ENCODE peak calls at places on chromosomes 16 and 17, in six cellular contexts. One of them, this sample, is unnamed.

GRCh38 chr16:55053071-55053415 is 122.4 kb downstream of the IRX5 start:
- DNase-seq in RCC 7860: no peak
- DNase-seq in mesothelial cell of epicardium: no peak
- DNase-seq in body of pancreas: no peak
- DNase-seq in SHP77: no peak
- DNase-seq in K562: no peak
- DNase-seq in this sample: no peak

GRCh38 chr17:72726936-72727335 is 365.6 kb downstream of the SLC39A11 start:
- DNase-seq in RCC 7860: peak; percentile 43
- DNase-seq in mesothelial cell of epicardium: no peak
- DNase-seq in body of pancreas: no peak
- DNase-seq in K562: no peak
- DNase-seq in SHP77: peak; percentile 36
- DNase-seq in this sample: peak; percentile 7

GRCh38 chr17:79988163-79988971 is 47.3 kb downstream of the TBC1D16 start:
- DNase-seq in body of pancreas: no peak
- DNase-seq in mesothelial cell of epicardium: no peak
- DNase-seq in SHP77: peak; percentile 60
- DNase-seq in RCC 7860: peak; percentile 21
- DNase-seq in K562: no peak
- DNase-seq in this sample: no peak

GRCh38 chr17:79500738-79501533 is 109.9 kb downstream of the RBFOX3 start:
- DNase-seq in mesothelial cell of epicardium: no peak
- DNase-seq in SHP77: no peak
- DNase-seq in RCC 7860: no peak
- DNase-seq in K562: peak; percentile 28
- DNase-seq in body of pancreas: no peak
- DNase-seq in this sample: no peak

GRCh38 chr16:57279780-57280638 is 4.5 kb downstream of the PLLP start:
- DNase-seq in RCC 7860: no peak
- DNase-seq in K562: no peak
- DNase-seq in mesothelial cell of epicardium: no peak
- DNase-seq in SHP77: no peak
- DNase-seq in body of pancreas: no peak
- DNase-seq in this sample: no peak

GRCh38 chr17:7219812-7220592 is at the start of the genes ACADVL and DLG4:
- DNase-seq in body of pancreas: peak; percentile 89
- DNase-seq in K562: peak; percentile 76
- DNase-seq in RCC 7860: peak; percentile 68
- DNase-seq in mesothelial cell of epicardium: peak; percentile 77
- DNase-seq in SHP77: peak; percentile 89
- DNase-seq in this sample: peak; percentile 77

GRCh38 chr17:47831934-47832327 is 461 bp downstream of the LRRC46 start:
- DNase-seq in mesothelial cell of epicardium: no peak
- DNase-seq in RCC 7860: no peak
- DNase-seq in body of pancreas: no peak
- DNase-seq in SHP77: no peak
- DNase-seq in K562: no peak
- DNase-seq in this sample: no peak

GRCh38 chr16:48075398-48075797 is 80.4 kb downstream of the ABCC12 start:
- DNase-seq in body of pancreas: no peak
- DNase-seq in RCC 7860: no peak
- DNase-seq in mesothelial cell of epicardium: no peak
- DNase-seq in K562: no peak
- DNase-seq in SHP77: no peak
- DNase-seq in this sample: no peak

GRCh38 chr16:71467810-71468209 is 5.8 kb upstream of the ZNF23 start:
- DNase-seq in K562: peak; percentile 84
- DNase-seq in SHP77: no peak
- DNase-seq in body of pancreas: peak; percentile 19
- DNase-seq in RCC 7860: no peak
- DNase-seq in mesothelial cell of epicardium: peak; percentile 73
- DNase-seq in this sample: peak; percentile 25

GRCh38 chr17:1532836-1533602 is 16.6 kb upstream of the INPP5K start:
- DNase-seq in SHP77: peak; percentile 33
- DNase-seq in K562: peak; percentile 35
- DNase-seq in RCC 7860: no peak
- DNase-seq in body of pancreas: no peak
- DNase-seq in mesothelial cell of epicardium: no peak
- DNase-seq in this sample: peak; percentile 27

GRCh38 chr16:3654249-3654991 is at the start of gene DNASE1:
- DNase-seq in SHP77: peak; percentile 45
- DNase-seq in mesothelial cell of epicardium: no peak
- DNase-seq in K562: peak; percentile 84
- DNase-seq in body of pancreas: peak; percentile 79
- DNase-seq in RCC 7860: peak; percentile 39
- DNase-seq in this sample: peak; percentile 25

GRCh38 chr17:2899911-2900310 is 103.7 kb downstream of the RAP1GAP2 start:
- DNase-seq in K562: no peak
- DNase-seq in body of pancreas: peak; percentile 74
- DNase-seq in SHP77: no peak
- DNase-seq in mesothelial cell of epicardium: no peak
- DNase-seq in RCC 7860: no peak
- DNase-seq in this sample: no peak

GRCh38 chr17:35051579-35052239 is 11.8 kb downstream of the RFFL start:
- DNase-seq in mesothelial cell of epicardium: no peak
- DNase-seq in SHP77: no peak
- DNase-seq in RCC 7860: no peak
- DNase-seq in body of pancreas: no peak
- DNase-seq in K562: no peak
- DNase-seq in this sample: no peak

GRCh38 chr16:87576191-87576590 is 26.1 kb upstream of the JPH3 start:
- DNase-seq in K562: no peak
- DNase-seq in body of pancreas: no peak
- DNase-seq in RCC 7860: no peak
- DNase-seq in mesothelial cell of epicardium: no peak
- DNase-seq in SHP77: no peak
- DNase-seq in this sample: no peak

GRCh38 chr17:50203589-50204345 is 2.3 kb upstream of the COL1A1 start:
- DNase-seq in K562: no peak
- DNase-seq in RCC 7860: no peak
- DNase-seq in mesothelial cell of epicardium: no peak
- DNase-seq in SHP77: no peak
- DNase-seq in body of pancreas: no peak
- DNase-seq in this sample: no peak

GRCh38 chr17:3794890-3795757 is 5.9 kb downstream of the ITGAE start:
- DNase-seq in body of pancreas: no peak
- DNase-seq in SHP77: no peak
- DNase-seq in RCC 7860: peak; percentile 97
- DNase-seq in K562: no peak
- DNase-seq in mesothelial cell of epicardium: no peak
- DNase-seq in this sample: peak; percentile 30

GRCh38 chr17:41910701-41911391 is 7.9 kb downstream of the ACLY start:
- DNase-seq in RCC 7860: peak; percentile 99
- DNase-seq in body of pancreas: no peak
- DNase-seq in mesothelial cell of epicardium: no peak
- DNase-seq in SHP77: no peak
- DNase-seq in K562: no peak
- DNase-seq in this sample: no peak

GRCh38 chr16:56866955-56867830 is 2.2 kb downstream of the SLC12A3 start:
- DNase-seq in mesothelial cell of epicardium: no peak
- DNase-seq in RCC 7860: peak; percentile 25
- DNase-seq in body of pancreas: peak; percentile 64
- DNase-seq in K562: peak; percentile 44
- DNase-seq in SHP77: peak; percentile 44
- DNase-seq in this sample: no peak

GRCh38 chr17:18889658-18890057 is 31.7 kb downstream of the PRPSAP2 start:
- DNase-seq in RCC 7860: no peak
- DNase-seq in mesothelial cell of epicardium: no peak
- DNase-seq in body of pancreas: no peak
- DNase-seq in K562: no peak
- DNase-seq in SHP77: no peak
- DNase-seq in this sample: no peak

GRCh38 chr17:28982191-28982793 is 23.5 kb downstream of the SEZ6 start:
- DNase-seq in RCC 7860: no peak
- DNase-seq in mesothelial cell of epicardium: no peak
- DNase-seq in SHP77: no peak
- DNase-seq in body of pancreas: no peak
- DNase-seq in K562: no peak
- DNase-seq in this sample: peak; percentile 31

GRCh38 chr17:15381707-15382106 is 40.3 kb upstream of the TEKT3 start:
- DNase-seq in body of pancreas: no peak
- DNase-seq in SHP77: no peak
- DNase-seq in mesothelial cell of epicardium: no peak
- DNase-seq in RCC 7860: no peak
- DNase-seq in K562: no peak
- DNase-seq in this sample: no peak

GRCh38 chr16:25291580-25291979 is 33.9 kb upstream of the ZKSCAN2 start:
- DNase-seq in RCC 7860: no peak
- DNase-seq in SHP77: no peak
- DNase-seq in mesothelial cell of epicardium: no peak
- DNase-seq in body of pancreas: no peak
- DNase-seq in K562: no peak
- DNase-seq in this sample: no peak

GRCh38 chr17:1693339-1693738 is 8.7 kb upstream of the PRPF8 start:
- DNase-seq in K562: no peak
- DNase-seq in SHP77: no peak
- DNase-seq in mesothelial cell of epicardium: no peak
- DNase-seq in RCC 7860: no peak
- DNase-seq in body of pancreas: no peak
- DNase-seq in this sample: no peak

GRCh38 chr16:5059386-5060072 is 6.2 kb downstream of the C16orf89 start:
- DNase-seq in mesothelial cell of epicardium: no peak
- DNase-seq in SHP77: no peak
- DNase-seq in K562: no peak
- DNase-seq in body of pancreas: no peak
- DNase-seq in RCC 7860: no peak
- DNase-seq in this sample: no peak

GRCh38 chr17:11610999-11611566 is 12.8 kb downstream of the DNAH9 start:
- DNase-seq in SHP77: no peak
- DNase-seq in RCC 7860: no peak
- DNase-seq in body of pancreas: no peak
- DNase-seq in K562: no peak
- DNase-seq in mesothelial cell of epicardium: no peak
- DNase-seq in this sample: no peak

GRCh38 chr17:49585422-49586027 is 9.9 kb downstream of the NXPH3 start:
- DNase-seq in RCC 7860: no peak
- DNase-seq in mesothelial cell of epicardium: no peak
- DNase-seq in K562: peak; percentile 48
- DNase-seq in SHP77: no peak
- DNase-seq in body of pancreas: no peak
- DNase-seq in this sample: no peak

GRCh38 chr17:67003231-67003630 is 38.7 kb downstream of the CACNG4 start:
- DNase-seq in mesothelial cell of epicardium: no peak
- DNase-seq in body of pancreas: no peak
- DNase-seq in SHP77: no peak
- DNase-seq in RCC 7860: no peak
- DNase-seq in K562: peak; percentile 31
- DNase-seq in this sample: no peak

GRCh38 chr16:13307255-13307654 is 405.9 kb downstream of the SHISA9 start:
- DNase-seq in mesothelial cell of epicardium: no peak
- DNase-seq in SHP77: no peak
- DNase-seq in RCC 7860: peak; percentile 100
- DNase-seq in body of pancreas: no peak
- DNase-seq in K562: no peak
- DNase-seq in this sample: no peak

GRCh38 chr17:48570325-48571023 is 7.7 kb downstream of the HOXB4 start:
- DNase-seq in body of pancreas: no peak
- DNase-seq in SHP77: no peak
- DNase-seq in RCC 7860: no peak
- DNase-seq in K562: peak; percentile 65
- DNase-seq in mesothelial cell of epicardium: no peak
- DNase-seq in this sample: no peak

GRCh38 chr16:3576211-3576610 is 992 bp downstream of the NLRC3 start:
- DNase-seq in mesothelial cell of epicardium: no peak
- DNase-seq in K562: no peak
- DNase-seq in RCC 7860: no peak
- DNase-seq in body of pancreas: no peak
- DNase-seq in SHP77: no peak
- DNase-seq in this sample: no peak

GRCh38 chr17:82468692-82469091 is 10.2 kb downstream of the NARF start:
- DNase-seq in K562: no peak
- DNase-seq in mesothelial cell of epicardium: no peak
- DNase-seq in RCC 7860: no peak
- DNase-seq in body of pancreas: no peak
- DNase-seq in SHP77: no peak
- DNase-seq in this sample: no peak

GRCh38 chr17:54180919-54181318 is 358.2 kb downstream of the KIF2B start:
- DNase-seq in SHP77: no peak
- DNase-seq in mesothelial cell of epicardium: no peak
- DNase-seq in body of pancreas: no peak
- DNase-seq in K562: no peak
- DNase-seq in RCC 7860: no peak
- DNase-seq in this sample: no peak

GRCh38 chr17:67911038-67911782 is 85.1 kb downstream of the C17orf58 start:
- DNase-seq in K562: no peak
- DNase-seq in body of pancreas: no peak
- DNase-seq in mesothelial cell of epicardium: no peak
- DNase-seq in SHP77: no peak
- DNase-seq in RCC 7860: no peak
- DNase-seq in this sample: no peak

GRCh38 chr17:39765766-39766165 is 28.0 kb downstream of the GRB7 start:
- DNase-seq in K562: no peak
- DNase-seq in SHP77: no peak
- DNase-seq in body of pancreas: no peak
- DNase-seq in mesothelial cell of epicardium: no peak
- DNase-seq in RCC 7860: no peak
- DNase-seq in this sample: no peak

GRCh38 chr17:68239967-68240366 is 7.9 kb upstream of the AMZ2 start:
- DNase-seq in SHP77: no peak
- DNase-seq in mesothelial cell of epicardium: no peak
- DNase-seq in body of pancreas: no peak
- DNase-seq in RCC 7860: no peak
- DNase-seq in K562: no peak
- DNase-seq in this sample: no peak

GRCh38 chr17:81870155-81870977 is 771 bp downstream of the ARHGDIA start:
- DNase-seq in body of pancreas: peak; percentile 50
- DNase-seq in K562: peak; percentile 26
- DNase-seq in RCC 7860: peak; percentile 41
- DNase-seq in mesothelial cell of epicardium: no peak
- DNase-seq in SHP77: no peak
- DNase-seq in this sample: no peak

GRCh38 chr17:82931696-82932060 is 91.9 kb upstream of the ZNF750 start:
- DNase-seq in K562: no peak
- DNase-seq in SHP77: no peak
- DNase-seq in mesothelial cell of epicardium: no peak
- DNase-seq in body of pancreas: peak; percentile 42
- DNase-seq in RCC 7860: no peak
- DNase-seq in this sample: no peak

GRCh38 chr17:50103941-50104340 is 8.8 kb downstream of the PDK2 start:
- DNase-seq in mesothelial cell of epicardium: no peak
- DNase-seq in SHP77: no peak
- DNase-seq in body of pancreas: no peak
- DNase-seq in K562: no peak
- DNase-seq in RCC 7860: no peak
- DNase-seq in this sample: no peak

GRCh38 chr17:17919169-17920107 is 52.8 kb downstream of the TOM1L2 start:
- DNase-seq in RCC 7860: peak; percentile 39
- DNase-seq in mesothelial cell of epicardium: peak; percentile 77
- DNase-seq in body of pancreas: peak; percentile 77
- DNase-seq in SHP77: peak; percentile 81
- DNase-seq in K562: peak; percentile 66
- DNase-seq in this sample: peak; percentile 38